ENCODE peak calls at places on chromosomes 2 and 18, in four cellular contexts. One of them, this sample, is unnamed.

GRCh38 chr18:22267697-22268096 is 98.3 kb downstream of the GATA6 start:
- DNase-seq in WTC11: no peak
- DNase-seq in GM12878: no peak
- DNase-seq in K562: no peak
- DNase-seq in this sample: no peak

GRCh38 chr2:238941262-238941792 is 93.4 kb downstream of the TWIST2 start:
- DNase-seq in WTC11: no peak
- DNase-seq in GM12878: no peak
- DNase-seq in K562: no peak
- DNase-seq in this sample: no peak

GRCh38 chr2:15736396-15737180 is 144.9 kb downstream of the DDX1 start:
- DNase-seq in WTC11: no peak
- DNase-seq in GM12878: no peak
- DNase-seq in K562: no peak
- DNase-seq in this sample: no peak

GRCh38 chr2:28624798-28625701 is 126.6 kb upstream of the PPP1CB start:
- DNase-seq in WTC11: no peak
- DNase-seq in GM12878: peak; percentile 21
- DNase-seq in K562: no peak
- DNase-seq in this sample: peak; percentile 47

GRCh38 chr18:34600118-34600517 is 110.0 kb upstream of the DTNA start:
- DNase-seq in WTC11: no peak
- DNase-seq in GM12878: no peak
- DNase-seq in K562: no peak
- DNase-seq in this sample: no peak

GRCh38 chr2:133324150-133324561 is 244.1 kb downstream of the NCKAP5 start:
- DNase-seq in WTC11: no peak
- DNase-seq in GM12878: no peak
- DNase-seq in K562: no peak
- DNase-seq in this sample: no peak

GRCh38 chr2:38254796-38255195 is 122.3 kb downstream of the ATL2 start:
- DNase-seq in WTC11: no peak
- DNase-seq in GM12878: no peak
- DNase-seq in K562: no peak
- DNase-seq in this sample: no peak

GRCh38 chr2:181218271-181218935 is 238.0 kb downstream of the UBE2E3 start:
- DNase-seq in WTC11: no peak
- DNase-seq in GM12878: no peak
- DNase-seq in K562: no peak
- DNase-seq in this sample: no peak

GRCh38 chr2:240873805-240874714 is 5.4 kb downstream of the AGXT start:
- DNase-seq in WTC11: peak; percentile 31
- DNase-seq in GM12878: no peak
- DNase-seq in K562: no peak
- DNase-seq in this sample: peak; percentile 92

GRCh38 chr2:181955010-181955409 is 30.6 kb upstream of the PPP1R1C start:
- DNase-seq in WTC11: no peak
- DNase-seq in GM12878: no peak
- DNase-seq in K562: no peak
- DNase-seq in this sample: no peak

GRCh38 chr18:72460210-72460680 is 83.9 kb downstream of the CBLN2 start:
- DNase-seq in WTC11: no peak
- DNase-seq in GM12878: no peak
- DNase-seq in K562: no peak
- DNase-seq in this sample: no peak
- TF ChIP-seq ETV6 in WTC11: no peak
- TF ChIP-seq ETV6 in GM12878: no peak
- TF ChIP-seq ETV6 in K562: no peak
- TF ChIP-seq ETV6 in this sample: no peak

DNA sequence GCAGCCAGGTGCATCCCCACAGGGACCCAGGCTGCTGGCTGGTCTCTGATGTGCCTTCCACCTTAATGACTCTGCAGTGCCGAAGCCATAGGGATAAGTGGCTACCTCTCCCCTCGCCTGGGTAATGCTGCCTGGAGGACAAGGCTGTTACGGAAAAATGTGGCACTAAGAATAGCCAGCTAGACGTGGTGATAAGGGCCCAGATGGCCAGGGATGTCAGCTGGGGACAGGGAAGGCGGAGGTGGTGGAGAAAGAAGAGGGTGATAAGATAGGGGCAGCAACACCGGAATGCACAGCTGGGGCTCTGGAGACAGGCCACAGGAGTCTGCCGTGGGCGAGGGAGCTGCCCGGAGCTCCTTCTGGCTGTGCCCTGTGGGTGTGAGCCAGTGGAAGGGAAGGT is 170.6 kb downstream of the FHOD3 start:
- DNase-seq in WTC11: no peak
- DNase-seq in GM12878: no peak
- DNase-seq in K562: no peak
- DNase-seq in this sample: no peak
- TF ChIP-seq ETV6 in WTC11: no peak
- TF ChIP-seq ETV6 in GM12878: no peak
- TF ChIP-seq ETV6 in K562: no peak
- TF ChIP-seq ETV6 in this sample: no peak

GRCh38 chr2:205654878-205655601 is 27.3 kb upstream of the NRP2 start:
- DNase-seq in WTC11: no peak
- DNase-seq in GM12878: no peak
- DNase-seq in K562: no peak
- DNase-seq in this sample: no peak

GRCh38 chr2:205651719-205652118 is 30.6 kb upstream of the NRP2 start:
- DNase-seq in WTC11: no peak
- DNase-seq in GM12878: no peak
- DNase-seq in K562: no peak
- DNase-seq in this sample: no peak

GRCh38 chr2:205650931-205651330 is 31.4 kb upstream of the NRP2 start:
- DNase-seq in WTC11: no peak
- DNase-seq in GM12878: no peak
- DNase-seq in K562: no peak
- DNase-seq in this sample: no peak

GRCh38 chr2:205646680-205647079 is 35.6 kb upstream of the NRP2 start:
- DNase-seq in WTC11: no peak
- DNase-seq in GM12878: peak; percentile 38
- DNase-seq in K562: no peak
- DNase-seq in this sample: no peak

DNA sequence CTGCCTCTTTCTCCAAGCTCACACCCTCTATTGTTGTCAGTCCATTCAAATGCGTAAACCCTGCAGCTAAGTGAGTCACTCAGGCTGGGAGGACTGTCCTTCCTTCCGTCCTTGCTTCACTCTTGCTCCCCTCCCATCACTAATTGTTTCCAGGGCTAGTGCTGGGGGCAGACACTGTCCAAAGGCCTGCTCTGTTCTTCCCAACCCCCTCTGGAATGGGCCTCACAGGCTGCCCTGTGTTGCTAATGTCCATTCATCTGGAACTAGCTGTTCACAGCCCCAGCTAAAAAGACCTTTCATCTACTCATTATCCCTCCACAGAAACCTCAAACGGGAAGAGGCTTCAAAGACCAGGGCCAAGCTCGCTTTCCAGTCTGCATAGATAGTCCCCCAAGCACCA is 31.9 kb upstream of the NRP2 start:
- DNase-seq in WTC11: peak; percentile 15
- DNase-seq in GM12878: no peak
- DNase-seq in K562: no peak
- DNase-seq in this sample: no peak
- TF ChIP-seq ETV6 in WTC11: no peak
- TF ChIP-seq ETV6 in GM12878: no peak
- TF ChIP-seq ETV6 in K562: no peak
- TF ChIP-seq ETV6 in this sample: no peak

DNA sequence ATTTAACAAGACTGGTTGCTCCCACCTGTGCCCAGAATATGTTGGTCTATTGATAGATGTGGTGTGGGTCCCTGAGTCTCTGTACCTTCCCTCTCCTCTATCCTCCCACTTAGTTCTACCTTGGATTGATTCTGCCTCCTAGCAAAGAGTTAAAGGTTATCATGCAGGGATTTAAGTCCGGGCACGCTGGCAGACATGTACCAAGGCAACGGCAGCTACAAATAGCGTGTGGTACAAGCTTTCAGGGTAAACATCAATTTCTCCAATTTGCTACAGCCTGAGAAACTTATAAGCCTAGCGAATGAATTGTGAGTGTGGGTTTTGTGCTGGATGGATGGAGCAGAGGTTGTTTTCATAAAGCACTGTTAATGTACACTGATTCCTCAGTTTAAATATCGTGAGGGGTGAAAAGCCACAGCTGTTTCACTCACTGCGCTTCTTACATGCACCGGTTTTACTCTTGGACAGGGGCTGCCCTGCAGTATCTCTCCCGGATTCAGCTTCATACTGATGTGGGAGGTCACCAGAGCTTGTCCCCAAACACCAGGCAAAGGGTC is 289.8 kb downstream of the ICOS start:
- DNase-seq in WTC11: no peak
- DNase-seq in GM12878: no peak
- DNase-seq in K562: no peak
- DNase-seq in this sample: no peak
- TF ChIP-seq ETV6 in WTC11: no peak
- TF ChIP-seq ETV6 in GM12878: no peak
- TF ChIP-seq ETV6 in K562: no peak
- TF ChIP-seq ETV6 in this sample: no peak

DNA sequence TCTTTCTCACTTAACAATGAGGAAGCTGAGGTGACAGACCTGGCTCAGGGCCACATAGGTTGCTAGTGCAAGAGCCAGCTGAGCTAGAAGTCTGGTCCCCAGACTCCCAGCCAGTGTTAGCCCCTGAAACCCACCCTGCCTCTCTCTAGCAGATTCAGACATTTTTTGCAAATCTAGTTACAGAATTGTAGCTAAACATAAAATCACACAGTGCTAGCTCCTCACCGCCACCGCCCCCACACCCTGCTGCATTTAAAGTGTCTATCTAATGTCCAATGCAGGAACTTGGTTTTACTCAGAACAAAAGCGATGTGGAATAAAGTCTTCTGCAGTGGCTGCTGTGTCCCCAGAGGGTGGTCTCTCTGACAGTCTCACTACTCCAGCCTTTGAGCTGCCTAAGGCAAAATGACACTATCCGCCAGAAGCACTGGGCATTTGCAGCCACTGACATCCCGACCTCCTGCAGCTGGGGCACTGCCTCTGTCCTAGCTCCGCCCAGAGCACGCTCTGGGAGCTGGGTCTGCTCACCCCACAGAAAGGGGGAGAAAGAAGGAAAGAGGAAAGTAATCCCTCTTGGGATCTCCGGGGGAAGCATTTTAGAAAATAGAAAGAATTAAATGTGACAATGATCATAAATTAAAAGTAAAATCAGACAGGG is 50.7 kb upstream of the ST8SIA3 start:
- DNase-seq in WTC11: peak; percentile 28
- DNase-seq in GM12878: no peak
- DNase-seq in K562: no peak
- DNase-seq in this sample: no peak
- TF ChIP-seq ETV6 in WTC11: no peak
- TF ChIP-seq ETV6 in GM12878: no peak
- TF ChIP-seq ETV6 in K562: no peak
- TF ChIP-seq ETV6 in this sample: no peak

DNA sequence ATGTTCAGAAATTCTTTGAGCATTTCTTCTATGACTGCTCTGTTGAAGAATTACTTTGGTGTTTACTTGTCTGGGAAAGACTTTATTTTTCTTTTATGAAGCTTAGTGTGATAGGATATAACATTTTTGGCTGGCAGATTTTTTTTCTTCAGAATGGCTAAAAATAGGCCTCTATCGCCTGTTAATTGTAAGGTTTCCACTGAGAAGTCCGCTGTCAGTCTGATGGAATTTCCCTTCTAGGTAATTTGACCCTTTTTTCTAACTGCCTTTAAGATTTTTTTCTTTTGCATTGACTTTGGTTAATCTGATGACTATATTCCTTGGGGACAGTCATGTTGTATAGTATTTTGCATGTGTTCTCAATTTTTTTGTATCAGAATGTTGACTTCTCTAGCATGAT is 590.7 kb downstream of the ADCYAP1 start:
- DNase-seq in WTC11: no peak
- DNase-seq in GM12878: no peak
- DNase-seq in K562: no peak
- DNase-seq in this sample: no peak
- TF ChIP-seq ETV6 in WTC11: no peak
- TF ChIP-seq ETV6 in GM12878: no peak
- TF ChIP-seq ETV6 in K562: no peak
- TF ChIP-seq ETV6 in this sample: no peak

DNA sequence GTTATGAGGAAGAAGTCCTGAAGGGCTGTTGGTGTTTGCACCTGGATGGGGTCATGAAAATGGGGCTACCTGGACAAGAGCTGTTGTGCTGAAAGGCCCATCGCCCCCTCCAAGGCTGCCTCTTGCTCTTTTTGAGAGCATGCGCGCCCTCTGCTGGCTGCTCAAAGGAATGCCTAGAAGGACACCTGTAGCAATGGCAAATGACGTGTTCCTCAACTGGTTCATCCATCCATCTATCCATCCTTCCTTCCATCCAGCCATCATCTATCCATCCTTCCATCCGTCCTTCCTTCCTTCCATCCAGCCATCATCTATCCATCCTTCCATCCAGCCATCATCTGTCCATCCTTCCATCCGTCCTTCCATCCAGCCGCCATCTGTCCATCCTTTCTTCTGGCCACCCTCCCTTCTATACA is 17.2 kb upstream of the RPL31 start:
- DNase-seq in WTC11: peak; percentile 86
- DNase-seq in GM12878: no peak
- DNase-seq in K562: peak; percentile 73
- DNase-seq in this sample: peak; percentile 81
- TF ChIP-seq ETV6 in WTC11: no peak
- TF ChIP-seq ETV6 in GM12878: no peak
- TF ChIP-seq ETV6 in K562: no peak
- TF ChIP-seq ETV6 in this sample: no peak

This sample was measured in HepG2.